ENCODE peak calls at places on chromosome 16, in five cellular contexts. One of them, this sample, is unnamed.
A peak's percentile ranks its signal among the peaks of the same experiment; 100 is the strongest.

GRCh38 chr16:89618114-89618999 is 4.9 kb downstream of the DPEP1 start:
- DNase-seq in activated naive CD4-positive, alpha-beta T cell treated with anti-CD3 and anti-CD28 coated beads, Interleukin-2, amount 10 ng/mL, durations not matched to agents 7 days and 5 days: no peak
- DNase-seq in DMS153: no peak
- DNase-seq in fibroblast of mammary gland: no peak
- DNase-seq in M059J: peak; percentile 42
- DNase-seq in this sample: no peak

GRCh38 chr16:51916814-51917213 is 630.1 kb downstream of the TOX3 start:
- DNase-seq in activated naive CD4-positive, alpha-beta T cell treated with anti-CD3 and anti-CD28 coated beads, Interleukin-2, amount 10 ng/mL, durations not matched to agents 7 days and 5 days: no peak
- DNase-seq in DMS153: no peak
- DNase-seq in fibroblast of mammary gland: no peak
- DNase-seq in M059J: no peak
- DNase-seq in this sample: no peak

GRCh38 chr16:14354561-14355351 is 275.3 kb downstream of the PARN start:
- DNase-seq in activated naive CD4-positive, alpha-beta T cell treated with anti-CD3 and anti-CD28 coated beads, Interleukin-2, amount 10 ng/mL, durations not matched to agents 7 days and 5 days: peak; percentile 56
- DNase-seq in DMS153: no peak
- DNase-seq in fibroblast of mammary gland: no peak
- DNase-seq in M059J: no peak
- DNase-seq in this sample: peak; percentile 74

GRCh38 chr16:72013389-72013788 is 4.8 kb downstream of the DHODH start:
- DNase-seq in activated naive CD4-positive, alpha-beta T cell treated with anti-CD3 and anti-CD28 coated beads, Interleukin-2, amount 10 ng/mL, durations not matched to agents 7 days and 5 days: no peak
- DNase-seq in DMS153: no peak
- DNase-seq in fibroblast of mammary gland: peak; percentile 51
- DNase-seq in M059J: peak; percentile 69
- DNase-seq in this sample: peak; percentile 61

GRCh38 chr16:67561824-67562525 is 351 bp upstream of the CTCF start:
- DNase-seq in activated naive CD4-positive, alpha-beta T cell treated with anti-CD3 and anti-CD28 coated beads, Interleukin-2, amount 10 ng/mL, durations not matched to agents 7 days and 5 days: peak; percentile 99
- DNase-seq in DMS153: peak; percentile 94
- DNase-seq in fibroblast of mammary gland: peak; percentile 96
- DNase-seq in M059J: peak; percentile 97
- DNase-seq in this sample: peak; percentile 98

GRCh38 chr16:81852347-81852746 is 73.3 kb downstream of the PLCG2 start:
- DNase-seq in activated naive CD4-positive, alpha-beta T cell treated with anti-CD3 and anti-CD28 coated beads, Interleukin-2, amount 10 ng/mL, durations not matched to agents 7 days and 5 days: no peak
- DNase-seq in DMS153: no peak
- DNase-seq in fibroblast of mammary gland: no peak
- DNase-seq in M059J: no peak
- DNase-seq in this sample: no peak

GRCh38 chr16:49585143-49585542 is 211.5 kb downstream of the C16orf78 start:
- DNase-seq in activated naive CD4-positive, alpha-beta T cell treated with anti-CD3 and anti-CD28 coated beads, Interleukin-2, amount 10 ng/mL, durations not matched to agents 7 days and 5 days: no peak
- DNase-seq in DMS153: no peak
- DNase-seq in fibroblast of mammary gland: no peak
- DNase-seq in M059J: no peak
- DNase-seq in this sample: no peak

GRCh38 chr16:11634307-11634706 is 33.9 kb upstream of the SNN start:
- DNase-seq in activated naive CD4-positive, alpha-beta T cell treated with anti-CD3 and anti-CD28 coated beads, Interleukin-2, amount 10 ng/mL, durations not matched to agents 7 days and 5 days: no peak
- DNase-seq in DMS153: no peak
- DNase-seq in fibroblast of mammary gland: no peak
- DNase-seq in M059J: no peak
- DNase-seq in this sample: no peak

GRCh38 chr16:24075929-24076716 is 180.0 kb upstream of the CACNG3 start:
- DNase-seq in activated naive CD4-positive, alpha-beta T cell treated with anti-CD3 and anti-CD28 coated beads, Interleukin-2, amount 10 ng/mL, durations not matched to agents 7 days and 5 days: no peak
- DNase-seq in DMS153: peak; percentile 57
- DNase-seq in fibroblast of mammary gland: no peak
- DNase-seq in M059J: peak; percentile 60
- DNase-seq in this sample: peak; percentile 32

GRCh38 chr16:22694887-22695382 is 119.0 kb upstream of the HS3ST2 start:
- DNase-seq in activated naive CD4-positive, alpha-beta T cell treated with anti-CD3 and anti-CD28 coated beads, Interleukin-2, amount 10 ng/mL, durations not matched to agents 7 days and 5 days: no peak
- DNase-seq in DMS153: no peak
- DNase-seq in fibroblast of mammary gland: peak; percentile 93
- DNase-seq in M059J: peak; percentile 61
- DNase-seq in this sample: no peak

GRCh38 chr16:5917436-5917835 is 819.8 kb upstream of the EEF2KMT start:
- DNase-seq in activated naive CD4-positive, alpha-beta T cell treated with anti-CD3 and anti-CD28 coated beads, Interleukin-2, amount 10 ng/mL, durations not matched to agents 7 days and 5 days: no peak
- DNase-seq in DMS153: no peak
- DNase-seq in fibroblast of mammary gland: no peak
- DNase-seq in M059J: no peak
- DNase-seq in this sample: no peak

GRCh38 chr16:56631832-56632159 is 663 bp upstream of the MT1M start:
- DNase-seq in activated naive CD4-positive, alpha-beta T cell treated with anti-CD3 and anti-CD28 coated beads, Interleukin-2, amount 10 ng/mL, durations not matched to agents 7 days and 5 days: no peak
- DNase-seq in DMS153: no peak
- DNase-seq in fibroblast of mammary gland: no peak
- DNase-seq in M059J: no peak
- DNase-seq in this sample: no peak

GRCh38 chr16:47581114-47581513 is 120.0 kb downstream of the PHKB start:
- DNase-seq in activated naive CD4-positive, alpha-beta T cell treated with anti-CD3 and anti-CD28 coated beads, Interleukin-2, amount 10 ng/mL, durations not matched to agents 7 days and 5 days: no peak
- DNase-seq in DMS153: no peak
- DNase-seq in fibroblast of mammary gland: peak; percentile 10
- DNase-seq in M059J: no peak
- DNase-seq in this sample: no peak

GRCh38 chr16:10343124-10343760 is 42.6 kb upstream of the ATF7IP2 start:
- DNase-seq in activated naive CD4-positive, alpha-beta T cell treated with anti-CD3 and anti-CD28 coated beads, Interleukin-2, amount 10 ng/mL, durations not matched to agents 7 days and 5 days: no peak
- DNase-seq in DMS153: no peak
- DNase-seq in fibroblast of mammary gland: no peak
- DNase-seq in M059J: no peak
- DNase-seq in this sample: no peak

GRCh38 chr16:51151435-51151950 is 423 bp upstream of the SALL1 start:
- DNase-seq in activated naive CD4-positive, alpha-beta T cell treated with anti-CD3 and anti-CD28 coated beads, Interleukin-2, amount 10 ng/mL, durations not matched to agents 7 days and 5 days: no peak
- DNase-seq in DMS153: peak; percentile 45
- DNase-seq in fibroblast of mammary gland: peak; percentile 82
- DNase-seq in M059J: peak; percentile 84
- DNase-seq in this sample: no peak

GRCh38 chr16:31052131-31052530 is 18.8 kb downstream of the STX4 start:
- DNase-seq in activated naive CD4-positive, alpha-beta T cell treated with anti-CD3 and anti-CD28 coated beads, Interleukin-2, amount 10 ng/mL, durations not matched to agents 7 days and 5 days: no peak
- DNase-seq in DMS153: no peak
- DNase-seq in fibroblast of mammary gland: peak; percentile 99
- DNase-seq in M059J: peak; percentile 97
- DNase-seq in this sample: peak; percentile 33

GRCh38 chr16:29844575-29845331 is 18.3 kb downstream of the CDIPT start:
- DNase-seq in activated naive CD4-positive, alpha-beta T cell treated with anti-CD3 and anti-CD28 coated beads, Interleukin-2, amount 10 ng/mL, durations not matched to agents 7 days and 5 days: no peak
- DNase-seq in DMS153: no peak
- DNase-seq in fibroblast of mammary gland: peak; percentile 71
- DNase-seq in M059J: no peak
- DNase-seq in this sample: no peak

GRCh38 chr16:83574388-83574787 is 233.4 kb upstream of the HSBP1 start:
- DNase-seq in activated naive CD4-positive, alpha-beta T cell treated with anti-CD3 and anti-CD28 coated beads, Interleukin-2, amount 10 ng/mL, durations not matched to agents 7 days and 5 days: no peak
- DNase-seq in DMS153: no peak
- DNase-seq in fibroblast of mammary gland: peak; percentile 70
- DNase-seq in M059J: peak; percentile 96
- DNase-seq in this sample: no peak

GRCh38 chr16:29664133-29664912 is 1.3 kb downstream of the SPN start:
- DNase-seq in activated naive CD4-positive, alpha-beta T cell treated with anti-CD3 and anti-CD28 coated beads, Interleukin-2, amount 10 ng/mL, durations not matched to agents 7 days and 5 days: peak; percentile 58
- DNase-seq in DMS153: no peak
- DNase-seq in fibroblast of mammary gland: no peak
- DNase-seq in M059J: no peak
- DNase-seq in this sample: peak; percentile 78

GRCh38 chr16:30473231-30474061 is 904 bp downstream of the ITGAL start:
- DNase-seq in activated naive CD4-positive, alpha-beta T cell treated with anti-CD3 and anti-CD28 coated beads, Interleukin-2, amount 10 ng/mL, durations not matched to agents 7 days and 5 days: peak; percentile 55
- DNase-seq in DMS153: no peak
- DNase-seq in fibroblast of mammary gland: no peak
- DNase-seq in M059J: no peak
- DNase-seq in this sample: peak; percentile 90

GRCh38 chr16:88692861-88693260 is 6.6 kb upstream of the SNAI3 start:
- DNase-seq in activated naive CD4-positive, alpha-beta T cell treated with anti-CD3 and anti-CD28 coated beads, Interleukin-2, amount 10 ng/mL, durations not matched to agents 7 days and 5 days: peak; percentile 56
- DNase-seq in DMS153: no peak
- DNase-seq in fibroblast of mammary gland: no peak
- DNase-seq in M059J: no peak
- DNase-seq in this sample: no peak

This sample was measured in activated CD8-positive, alpha-beta T cell treated with anti-CD3 and anti-CD28 coated beads for 36 hours.